ENCODE peak calls at places on chromosomes 11 and 22, in eight cellular contexts. One of them, this sample, is unnamed.

GRCh38 chr11:96329419-96329818 is 13.6 kb downstream of the MAML2 start:
- DNase-seq in fibroblast of pulmonary artery: no peak
- DNase-seq in Caco-2: no peak
- DNase-seq in A549: no peak
- DNase-seq in PC-3: peak
- DNase-seq in BJ: no peak
- DNase-seq in left ventricle myocardium inferior: no peak
- DNase-seq in sigmoid colon: no peak
- DNase-seq in this sample: no peak

GRCh38 chr11:1194231-1194976 is 28.5 kb upstream of the MUC5B start:
- DNase-seq in PC-3: no peak
- DNase-seq in fibroblast of pulmonary artery: no peak
- DNase-seq in A549: no peak
- DNase-seq in sigmoid colon: peak
- DNase-seq in Caco-2: peak
- DNase-seq in left ventricle myocardium inferior: peak
- DNase-seq in BJ: no peak
- DNase-seq in this sample: no peak

GRCh38 chr11:126318642-126319373 is 14.9 kb downstream of the DCPS start:
- DNase-seq in Caco-2: no peak
- DNase-seq in PC-3: peak
- DNase-seq in A549: no peak
- DNase-seq in fibroblast of pulmonary artery: peak
- DNase-seq in left ventricle myocardium inferior: peak
- DNase-seq in BJ: peak
- DNase-seq in sigmoid colon: peak
- DNase-seq in this sample: peak

GRCh38 chr11:35030716-35031213 is 108.2 kb upstream of the CD44 start:
- DNase-seq in sigmoid colon: peak
- DNase-seq in left ventricle myocardium inferior: peak
- DNase-seq in A549: peak
- DNase-seq in PC-3: peak
- DNase-seq in fibroblast of pulmonary artery: peak
- DNase-seq in Caco-2: no peak
- DNase-seq in BJ: peak
- DNase-seq in this sample: peak

GRCh38 chr11:8826145-8826786 is 84.7 kb upstream of the AKIP1 start:
- DNase-seq in left ventricle myocardium inferior: no peak
- DNase-seq in fibroblast of pulmonary artery: peak
- DNase-seq in Caco-2: peak
- DNase-seq in A549: peak
- DNase-seq in sigmoid colon: peak
- DNase-seq in PC-3: peak
- DNase-seq in BJ: no peak
- DNase-seq in this sample: peak

GRCh38 chr22:39341179-39341578 is 8.6 kb upstream of the SYNGR1 start:
- DNase-seq in PC-3: no peak
- DNase-seq in fibroblast of pulmonary artery: no peak
- DNase-seq in left ventricle myocardium inferior: no peak
- DNase-seq in sigmoid colon: no peak
- DNase-seq in A549: no peak
- DNase-seq in BJ: no peak
- DNase-seq in Caco-2: no peak
- DNase-seq in this sample: no peak

GRCh38 chr11:113470233-113470632 is 5.0 kb downstream of the DRD2 start:
- DNase-seq in A549: no peak
- DNase-seq in Caco-2: no peak
- DNase-seq in sigmoid colon: no peak
- DNase-seq in left ventricle myocardium inferior: no peak
- DNase-seq in fibroblast of pulmonary artery: no peak
- DNase-seq in BJ: no peak
- DNase-seq in PC-3: no peak
- DNase-seq in this sample: no peak

GRCh38 chr11:1293619-1294015 is 15.8 kb downstream of the TOLLIP start:
- DNase-seq in left ventricle myocardium inferior: peak
- DNase-seq in Caco-2: peak
- DNase-seq in PC-3: peak
- DNase-seq in sigmoid colon: no peak
- DNase-seq in fibroblast of pulmonary artery: no peak
- DNase-seq in BJ: no peak
- DNase-seq in A549: peak
- DNase-seq in this sample: no peak

GRCh38 chr11:116895053-116895757 is 57.8 kb upstream of the APOA1 start:
- DNase-seq in left ventricle myocardium inferior: no peak
- DNase-seq in BJ: no peak
- DNase-seq in fibroblast of pulmonary artery: peak
- DNase-seq in Caco-2: no peak
- DNase-seq in sigmoid colon: peak
- DNase-seq in PC-3: no peak
- DNase-seq in A549: peak
- DNase-seq in this sample: peak

GRCh38 chr11:46490576-46491100 is 99.1 kb upstream of the CHRM4 start:
- DNase-seq in BJ: no peak
- DNase-seq in fibroblast of pulmonary artery: no peak
- DNase-seq in left ventricle myocardium inferior: no peak
- DNase-seq in PC-3: no peak
- DNase-seq in Caco-2: no peak
- DNase-seq in sigmoid colon: no peak
- DNase-seq in A549: no peak
- DNase-seq in this sample: peak

GRCh38 chr11:120326845-120327281 is 1.8 kb downstream of the TLCD5 start:
- DNase-seq in PC-3: peak
- DNase-seq in left ventricle myocardium inferior: no peak
- DNase-seq in fibroblast of pulmonary artery: peak
- DNase-seq in BJ: no peak
- DNase-seq in A549: peak
- DNase-seq in sigmoid colon: no peak
- DNase-seq in Caco-2: no peak
- DNase-seq in this sample: peak

GRCh38 chr22:42932857-42933782 is 76.0 kb upstream of the ARFGAP3 start:
- DNase-seq in BJ: no peak
- DNase-seq in left ventricle myocardium inferior: no peak
- DNase-seq in PC-3: no peak
- DNase-seq in fibroblast of pulmonary artery: no peak
- DNase-seq in sigmoid colon: no peak
- DNase-seq in A549: no peak
- DNase-seq in Caco-2: no peak
- DNase-seq in this sample: no peak

GRCh38 chr11:111137846-111138245 is 107.7 kb upstream of the POU2AF2 start:
- DNase-seq in PC-3: no peak
- DNase-seq in Caco-2: no peak
- DNase-seq in fibroblast of pulmonary artery: no peak
- DNase-seq in left ventricle myocardium inferior: no peak
- DNase-seq in sigmoid colon: no peak
- DNase-seq in BJ: no peak
- DNase-seq in A549: no peak
- DNase-seq in this sample: no peak

GRCh38 chr11:113838005-113838404 is 37.4 kb downstream of the USP28 start:
- DNase-seq in left ventricle myocardium inferior: no peak
- DNase-seq in Caco-2: no peak
- DNase-seq in BJ: no peak
- DNase-seq in PC-3: no peak
- DNase-seq in A549: no peak
- DNase-seq in fibroblast of pulmonary artery: no peak
- DNase-seq in sigmoid colon: no peak
- DNase-seq in this sample: no peak

GRCh38 chr11:23749762-23750430 is 747.0 kb upstream of the LUZP2 start:
- DNase-seq in PC-3: no peak
- DNase-seq in sigmoid colon: no peak
- DNase-seq in left ventricle myocardium inferior: no peak
- DNase-seq in fibroblast of pulmonary artery: no peak
- DNase-seq in BJ: no peak
- DNase-seq in A549: no peak
- DNase-seq in Caco-2: no peak
- DNase-seq in this sample: no peak

GRCh38 chr11:1633864-1634263 is 4.3 kb downstream of the KRTAP5-5 start:
- DNase-seq in A549: no peak
- DNase-seq in PC-3: no peak
- DNase-seq in fibroblast of pulmonary artery: no peak
- DNase-seq in left ventricle myocardium inferior: no peak
- DNase-seq in sigmoid colon: peak
- DNase-seq in BJ: no peak
- DNase-seq in Caco-2: no peak
- DNase-seq in this sample: no peak

GRCh38 chr11:128299132-128299726 is 288.1 kb downstream of the ETS1 start:
- DNase-seq in A549: no peak
- DNase-seq in BJ: peak
- DNase-seq in PC-3: no peak
- DNase-seq in fibroblast of pulmonary artery: peak
- DNase-seq in Caco-2: no peak
- DNase-seq in left ventricle myocardium inferior: no peak
- DNase-seq in sigmoid colon: no peak
- DNase-seq in this sample: peak

GRCh38 chr11:100841711-100842407 is 154.8 kb downstream of the ARHGAP42 start:
- DNase-seq in fibroblast of pulmonary artery: no peak
- DNase-seq in sigmoid colon: no peak
- DNase-seq in PC-3: peak
- DNase-seq in BJ: no peak
- DNase-seq in Caco-2: no peak
- DNase-seq in A549: peak
- DNase-seq in left ventricle myocardium inferior: no peak
- DNase-seq in this sample: no peak
- H3K4me3 ChIP-seq in fibroblast of pulmonary artery: no peak
- H3K4me3 ChIP-seq in sigmoid colon: no peak
- H3K4me3 ChIP-seq in PC-3: no peak
- H3K4me3 ChIP-seq in BJ: no peak
- H3K4me3 ChIP-seq in Caco-2: no peak
- H3K4me3 ChIP-seq in A549: no peak
- H3K4me3 ChIP-seq in left ventricle myocardium inferior: no peak
- H3K4me3 ChIP-seq in this sample: no peak

DNA sequence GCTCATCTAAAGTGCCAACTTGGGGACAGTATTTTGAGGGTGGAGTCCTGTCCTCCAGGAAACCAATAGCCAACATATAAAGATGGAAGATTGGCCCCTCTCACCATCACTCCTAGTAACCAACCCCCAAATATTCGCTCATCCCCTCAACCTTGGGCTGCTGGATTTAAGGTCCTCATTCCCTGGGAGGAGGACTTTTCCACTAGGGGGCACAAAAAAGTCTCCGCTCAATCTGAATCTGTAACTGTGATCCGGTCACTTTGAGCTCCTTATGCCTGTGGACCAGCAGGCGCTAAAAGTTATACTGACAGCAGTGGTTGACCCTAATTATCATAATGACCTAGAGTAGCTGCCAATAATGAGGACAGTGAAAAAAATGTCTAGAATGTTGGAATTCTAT is 20.5 kb upstream of the CLPB start:
- DNase-seq in left ventricle myocardium inferior: no peak
- DNase-seq in sigmoid colon: no peak
- DNase-seq in A549: no peak
- DNase-seq in fibroblast of pulmonary artery: no peak
- DNase-seq in Caco-2: no peak
- DNase-seq in BJ: no peak
- DNase-seq in PC-3: no peak
- DNase-seq in this sample: no peak
- TF ChIP-seq CTCF in left ventricle myocardium inferior: no peak
- TF ChIP-seq CTCF in sigmoid colon: no peak
- TF ChIP-seq CTCF in A549: peak
- TF ChIP-seq CTCF in fibroblast of pulmonary artery: peak
- TF ChIP-seq CTCF in Caco-2: peak
- TF ChIP-seq CTCF in BJ: peak
- TF ChIP-seq CTCF in PC-3: peak
- TF ChIP-seq CTCF in this sample: peak

GRCh38 chr11:69122642-69123431 is 32.9 kb upstream of the SMIM38 start:
- DNase-seq in BJ: no peak
- DNase-seq in PC-3: peak
- DNase-seq in Caco-2: peak
- DNase-seq in sigmoid colon: no peak
- DNase-seq in fibroblast of pulmonary artery: peak
- DNase-seq in A549: peak
- DNase-seq in left ventricle myocardium inferior: peak
- DNase-seq in this sample: peak
- H3K4me3 ChIP-seq in BJ: no peak
- H3K4me3 ChIP-seq in PC-3: peak
- H3K4me3 ChIP-seq in Caco-2: peak
- H3K4me3 ChIP-seq in sigmoid colon: no peak
- H3K4me3 ChIP-seq in fibroblast of pulmonary artery: no peak
- H3K4me3 ChIP-seq in A549: peak
- H3K4me3 ChIP-seq in left ventricle myocardium inferior: peak
- H3K4me3 ChIP-seq in this sample: no peak

DNA sequence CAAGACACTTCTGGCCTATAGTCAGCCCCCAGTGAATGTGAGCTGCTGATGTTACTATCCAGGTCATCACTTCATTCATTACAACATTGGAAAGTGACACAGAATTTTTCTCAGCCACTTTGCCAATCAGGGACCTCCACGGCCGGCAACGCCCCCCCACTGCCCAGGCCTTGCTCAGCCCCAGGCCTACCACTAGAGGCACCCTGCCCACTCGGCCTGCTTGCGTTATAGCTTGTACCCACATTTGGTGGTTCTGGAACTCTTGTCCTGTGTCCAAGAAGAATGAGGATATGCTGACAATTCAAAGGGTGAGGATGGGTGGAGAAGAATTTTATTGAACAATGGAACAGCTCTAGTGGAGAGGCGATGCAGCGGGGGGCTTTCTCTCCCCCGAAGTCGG is 96.2 kb downstream of the TSPAN18 start:
- DNase-seq in BJ: no peak
- DNase-seq in sigmoid colon: no peak
- DNase-seq in A549: peak
- DNase-seq in left ventricle myocardium inferior: no peak
- DNase-seq in PC-3: no peak
- DNase-seq in Caco-2: no peak
- DNase-seq in fibroblast of pulmonary artery: no peak
- DNase-seq in this sample: no peak
- TF ChIP-seq CTCF in BJ: peak
- TF ChIP-seq CTCF in sigmoid colon: no peak
- TF ChIP-seq CTCF in A549: no peak
- TF ChIP-seq CTCF in left ventricle myocardium inferior: no peak
- TF ChIP-seq CTCF in PC-3: peak
- TF ChIP-seq CTCF in Caco-2: no peak
- TF ChIP-seq CTCF in fibroblast of pulmonary artery: peak
- TF ChIP-seq CTCF in this sample: peak

GRCh38 chr22:22720201-22720723 is 75.8 kb downstream of the GGTLC2 start:
- DNase-seq in fibroblast of pulmonary artery: peak
- DNase-seq in PC-3: peak
- DNase-seq in sigmoid colon: no peak
- DNase-seq in BJ: no peak
- DNase-seq in A549: peak
- DNase-seq in Caco-2: peak
- DNase-seq in left ventricle myocardium inferior: no peak
- DNase-seq in this sample: peak

GRCh38 chr22:22717723-22718122 is 73.3 kb downstream of the GGTLC2 start:
- DNase-seq in sigmoid colon: no peak
- DNase-seq in A549: no peak
- DNase-seq in Caco-2: no peak
- DNase-seq in PC-3: no peak
- DNase-seq in left ventricle myocardium inferior: no peak
- DNase-seq in fibroblast of pulmonary artery: no peak
- DNase-seq in BJ: no peak
- DNase-seq in this sample: no peak

GRCh38 chr22:22721681-22722309 is 77.4 kb downstream of the GGTLC2 start:
- DNase-seq in left ventricle myocardium inferior: no peak
- DNase-seq in BJ: no peak
- DNase-seq in PC-3: peak
- DNase-seq in A549: no peak
- DNase-seq in Caco-2: no peak
- DNase-seq in sigmoid colon: no peak
- DNase-seq in fibroblast of pulmonary artery: peak
- DNase-seq in this sample: peak

GRCh38 chr22:22716136-22716535 is 71.7 kb downstream of the GGTLC2 start:
- DNase-seq in left ventricle myocardium inferior: no peak
- DNase-seq in BJ: no peak
- DNase-seq in A549: no peak
- DNase-seq in PC-3: no peak
- DNase-seq in sigmoid colon: no peak
- DNase-seq in fibroblast of pulmonary artery: no peak
- DNase-seq in Caco-2: no peak
- DNase-seq in this sample: no peak

GRCh38 chr22:22720724-22721261 is 76.4 kb downstream of the GGTLC2 start:
- DNase-seq in Caco-2: no peak
- DNase-seq in BJ: no peak
- DNase-seq in sigmoid colon: no peak
- DNase-seq in fibroblast of pulmonary artery: peak
- DNase-seq in PC-3: no peak
- DNase-seq in A549: no peak
- DNase-seq in left ventricle myocardium inferior: no peak
- DNase-seq in this sample: peak
- H3K4me3 ChIP-seq in Caco-2: no peak
- H3K4me3 ChIP-seq in BJ: no peak
- H3K4me3 ChIP-seq in sigmoid colon: no peak
- H3K4me3 ChIP-seq in fibroblast of pulmonary artery: no peak
- H3K4me3 ChIP-seq in PC-3: no peak
- H3K4me3 ChIP-seq in A549: no peak
- H3K4me3 ChIP-seq in left ventricle myocardium inferior: no peak
- H3K4me3 ChIP-seq in this sample: no peak

This sample was measured in choroid plexus epithelial cell.